ENCODE peak calls at places on chromosomes 6 and 20, in ten cellular contexts. Z is fibroblast of the aortic adventitia, B is AG09309, D is choroid plexus epithelial cell, Q is BJ, X is kidney epithelial cell, E is trophoblast cell, P is body of pancreas, R is psoas muscle, M is A549. K is an unnamed sample.

GRCh38 chr6:152642578-152643375 is 5.6 kb upstream of the SYNE1 start:
- DNase-seq in D (peak; percentile 69), P (peak; percentile 65), E (peak; percentile 67), M (peak; percentile 18), R (no peak), B (peak; percentile 31), Z (peak; percentile 60), X (no peak), Q (no peak), K (no peak)

GRCh38 chr20:39861381-39861780 is 827.7 kb downstream of the MAFB start:
- DNase-seq in D (no peak), E (no peak), M (no peak), Z (no peak), P (peak; percentile 51), X (no peak), R (no peak), Q (no peak), B (no peak), K (no peak)

GRCh38 chr20:54051019-54051418 is 19.4 kb downstream of the BCAS1 start:
- DNase-seq in D (no peak), X (no peak), M (no peak), P (no peak), R (no peak), E (no peak), B (no peak), Z (no peak), Q (no peak), K (no peak)

GRCh38 chr20:35011589-35012226 is 56.0 kb downstream of the MYH7B start:
- DNase-seq in R (no peak), D (no peak), X (no peak), Q (no peak), E (no peak), Z (no peak), M (no peak), B (no peak), P (peak; percentile 1), K (no peak)

GRCh38 chr6:26089272-26089671 is 2.0 kb downstream of the HFE start:
- DNase-seq in Q (no peak), E (no peak), Z (peak; percentile 59), B (no peak), P (no peak), M (no peak), X (no peak), R (no peak), D (peak; percentile 3), K (no peak)

GRCh38 chr6:113997106-113997505 is 26.2 kb upstream of the HDAC2 start:
- DNase-seq in B (peak; percentile 65), R (no peak), X (peak; percentile 52), Z (peak; percentile 89), D (peak; percentile 81), E (no peak), P (no peak), Q (peak; percentile 69), M (no peak), K (no peak)

GRCh38 chr6:131946404-131946991 is 4.7 kb downstream of the CCN2 start:
- DNase-seq in Q (no peak), P (no peak), E (peak; percentile 12), M (no peak), Z (peak; percentile 81), X (peak; percentile 7), B (no peak), D (peak; percentile 78), R (no peak), K (no peak)

GRCh38 chr20:44526129-44526528 is 4.3 kb upstream of the SERINC3 start:
- DNase-seq in Z (peak; percentile 56), R (no peak), M (no peak), E (peak; percentile 32), X (no peak), D (peak; percentile 65), P (no peak), Q (no peak), B (no peak), K (no peak)

GRCh38 chr6:142879527-142879926 is 65.4 kb downstream of the HIVEP2 start:
- DNase-seq in X (no peak), P (no peak), Q (no peak), Z (no peak), E (no peak), B (no peak), M (no peak), R (no peak), D (no peak), K (no peak)

GRCh38 chr20:18739785-18740184 is 73.8 kb upstream of the SCP2D1 start:
- DNase-seq in M (no peak), P (peak; percentile 36), Z (peak; percentile 86), Q (peak; percentile 90), X (peak; percentile 2), D (peak; percentile 89), E (no peak), B (peak; percentile 71), R (no peak), K (no peak)

GRCh38 chr20:49887251-49887827 is 28.0 kb downstream of the SPATA2 start:
- DNase-seq in D (peak; percentile 47), E (no peak), P (no peak), M (no peak), R (no peak), X (peak; percentile 18), Z (no peak), B (no peak), Q (no peak), K (no peak)

GRCh38 chr20:50242863-50243609 is 52.4 kb downstream of the CEBPB start:
- DNase-seq in Q (no peak), Z (no peak), P (peak; percentile 78), X (no peak), D (no peak), R (no peak), E (no peak), B (no peak), M (no peak), K (no peak)

GRCh38 chr20:25310921-25311728 is 63.2 kb downstream of the PYGB start:
- DNase-seq in R (no peak), Z (peak; percentile 52), P (no peak), B (no peak), Q (peak; percentile 80), D (peak; percentile 68), E (no peak), M (no peak), X (no peak), K (no peak)
- H3K4me3 ChIP-seq in R (peak overlapping the region; percentile 6), Z (peak overlapping the region; percentile 41), P (no peak overlapping the region), B (peak overlapping the region; percentile 5), Q (peak overlapping the region; percentile 31), D (peak overlapping the region; percentile 29), E (no peak overlapping the region), M (peak overlapping the region; percentile 25), X (no peak overlapping the region), K (no peak overlapping the region)

DNA sequence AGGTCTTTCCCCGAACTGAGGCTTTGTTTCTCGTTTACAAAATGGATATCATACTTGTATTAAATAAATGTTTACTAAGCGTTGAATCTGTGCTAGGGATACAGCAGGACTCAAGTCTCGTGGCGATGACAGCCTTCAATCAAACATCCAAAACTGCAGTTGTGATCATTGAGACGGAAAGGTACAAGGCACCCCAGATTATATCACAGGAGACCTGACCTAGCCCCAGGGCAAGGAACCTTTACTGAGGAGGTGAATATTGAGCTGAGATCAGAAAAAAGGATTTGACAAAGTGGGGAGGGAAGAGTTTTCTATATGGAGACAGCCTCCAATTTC is 476 bp downstream of the AAR2 start:
- DNase-seq in Q (no peak), B (no peak), R (no peak), D (no peak), P (no peak), M (no peak), Z (no peak), E (no peak), X (no peak), K (no peak)
- H3K4me3 ChIP-seq in Q (peak overlapping the region; percentile 60), B (peak overlapping the region; percentile 80), R (peak overlapping the region; percentile 91), D (peak overlapping the region; percentile 89), P (peak overlapping the region; percentile 44), M (peak overlapping the region; percentile 96), Z (peak overlapping the region; percentile 75), E (peak overlapping the region; percentile 78), X (peak overlapping the region; percentile 92), K (peak overlapping the region; percentile 74)

GRCh38 chr6:124829822-124830221 is 132.4 kb upstream of the RNF217 start:
- DNase-seq in M (no peak), Q (no peak), P (no peak), D (no peak), B (no peak), X (no peak), E (no peak), Z (no peak), R (no peak), K (no peak)

GRCh38 chr6:124830506-124830905 is 131.7 kb upstream of the RNF217 start:
- DNase-seq in P (no peak), X (no peak), D (no peak), Z (no peak), M (no peak), B (no peak), R (no peak), E (no peak), Q (no peak), K (no peak)
- H3K4me3 ChIP-seq in P (no peak overlapping the region), X (no peak overlapping the region), D (no peak overlapping the region), Z (no peak overlapping the region), M (no peak overlapping the region), B (no peak overlapping the region), R (no peak overlapping the region), E (no peak overlapping the region), Q (no peak overlapping the region), K (no peak overlapping the region)

GRCh38 chr6:158911746-158912158 is 88.2 kb downstream of the RSPH3 start:
- DNase-seq in Z (no peak), P (no peak), Q (no peak), R (no peak), D (no peak), B (no peak), M (no peak), E (no peak), X (no peak), K (no peak)

GRCh38 chr6:158909938-158910337 is 90.1 kb downstream of the RSPH3 start:
- DNase-seq in E (peak; percentile 13), R (no peak), P (no peak), B (no peak), Q (no peak), X (no peak), M (no peak), D (no peak), Z (no peak), K (no peak)

GRCh38 chr6:158912591-158912990 is 87.4 kb downstream of the RSPH3 start:
- DNase-seq in B (no peak), Z (no peak), R (no peak), Q (no peak), E (no peak), D (no peak), X (no peak), P (no peak), M (no peak), K (no peak)

GRCh38 chr6:158908596-158908995 is 89.4 kb upstream of the EZR start:
- DNase-seq in D (no peak), E (no peak), P (no peak), X (no peak), Z (no peak), Q (no peak), M (no peak), B (no peak), R (no peak), K (no peak)

DNA sequence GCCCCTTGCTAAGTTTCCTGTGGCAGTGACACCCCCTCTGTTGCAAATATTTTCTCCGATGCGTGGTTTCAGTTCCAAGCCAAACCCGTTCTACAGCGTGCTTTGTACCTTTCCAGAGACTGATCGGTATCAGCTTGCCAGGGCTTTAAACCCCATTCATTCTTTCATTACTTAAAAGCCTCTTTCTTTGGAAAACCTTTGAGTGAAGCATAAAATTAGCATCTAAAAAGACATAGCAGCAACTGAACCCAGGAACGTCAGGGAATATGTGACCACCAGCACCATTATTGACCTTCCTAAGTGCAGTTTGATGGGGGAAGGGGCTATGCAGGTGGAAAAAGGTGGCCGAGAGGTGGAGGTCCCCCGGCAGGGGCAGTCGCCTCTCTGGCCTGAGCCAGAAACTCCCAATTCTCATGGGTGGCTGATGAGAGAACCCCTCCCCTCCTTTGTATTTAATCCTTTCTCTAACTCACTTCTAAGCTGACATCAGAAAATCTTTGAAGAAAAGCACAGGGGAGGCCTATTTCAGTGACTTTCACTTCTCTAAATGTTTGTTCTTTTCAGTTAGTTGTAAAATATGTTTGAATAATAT is 89.4 kb downstream of the RSPH3 start:
- DNase-seq in E (peak; percentile 94), D (no peak), Q (no peak), M (no peak), X (no peak), Z (no peak), B (no peak), P (peak; percentile 16), R (no peak), K (peak; percentile 79)
- H3K4me3 ChIP-seq in E (no peak overlapping the region), D (no peak overlapping the region), Q (no peak overlapping the region), M (no peak overlapping the region), X (no peak overlapping the region), Z (no peak overlapping the region), B (no peak overlapping the region), P (no peak overlapping the region), R (no peak overlapping the region), K (no peak overlapping the region)